ENCODE peak calls at places on chromosomes 5 and 9, in eight cellular contexts. A is OCI-LY7; G is germinal center; B is posterior cingulate gyrus; E is HCEC 1CT; U is stimulated activated CD8-positive, alpha-beta memory T cell treated with anti-CD3 and anti-CD28 coated beads, Interleukin-7, amount 100 ng/mL, for 24 hours; Q is kidney; S is neural crest cell. M is an unnamed sample.
A peak's percentile ranks its signal among the peaks of the same experiment; 100 is the strongest.

GRCh38 chr5:50922942-50923767 is 256.7 kb downstream of the PARP8 start:
- DNase-seq in Q (peak; percentile 82), E (no peak), S (no peak), B (no peak), G (no peak), U (no peak), A (no peak), M (no peak)

GRCh38 chr5:34674226-34674625 is 18.1 kb downstream of the RAI14 start:
- DNase-seq in S (no peak), Q (no peak), A (no peak), E (peak; percentile 96), B (no peak), G (no peak), U (no peak), M (no peak)

GRCh38 chr5:84088996-84089395 is 295.7 kb downstream of the EDIL3 start:
- DNase-seq in G (no peak), U (no peak), E (peak; percentile 42), S (no peak), Q (no peak), B (no peak), A (peak; percentile 1), M (no peak)

GRCh38 chr5:177310757-177311173 is 933 bp downstream of the MXD3 start:
- DNase-seq in G (peak; percentile 71), Q (peak; percentile 61), U (no peak), A (peak; percentile 89), E (no peak), B (no peak), S (no peak), M (no peak)

GRCh38 chr5:65767565-65767964 is 45.6 kb downstream of the NLN start:
- DNase-seq in S (no peak), B (no peak), G (no peak), Q (no peak), A (no peak), U (no peak), E (no peak), M (no peak)

GRCh38 chr5:108101105-108101504 is 280.8 kb downstream of the FBXL17 start:
- DNase-seq in G (no peak), A (no peak), S (no peak), Q (no peak), B (peak; percentile 55), E (no peak), U (no peak), M (no peak)

GRCh38 chr9:110555971-110556370 is 23.6 kb downstream of the SVEP1 start:
- DNase-seq in E (peak; percentile 97), U (no peak), G (no peak), S (no peak), B (no peak), A (no peak), Q (peak; percentile 81), M (no peak)

GRCh38 chr5:179558912-179559279 is 8.5 kb downstream of the RUFY1 start:
- DNase-seq in G (peak; percentile 37), U (no peak), B (no peak), S (no peak), A (no peak), Q (no peak), E (peak; percentile 12), M (no peak)

GRCh38 chr5:56045469-56045868 is 50.7 kb upstream of the IL6ST start:
- DNase-seq in S (no peak), U (no peak), E (no peak), G (no peak), B (no peak), Q (no peak), A (no peak), M (no peak)

GRCh38 chr5:177300236-177300880 is 3.2 kb downstream of the RAB24 start:
- DNase-seq in A (peak; percentile 81), S (no peak), U (no peak), Q (no peak), B (no peak), G (peak; percentile 75), E (peak; percentile 37), M (no peak)

GRCh38 chr9:25557645-25558300 is 120.5 kb downstream of the TUSC1 start:
- DNase-seq in U (no peak), B (no peak), E (no peak), S (no peak), A (no peak), G (no peak), Q (no peak), M (no peak)

GRCh38 chr5:147576646-147577535 is 67.0 kb upstream of the DPYSL3 start:
- DNase-seq in E (peak; percentile 50), A (no peak), U (peak; percentile 11), Q (no peak), S (peak; percentile 82), B (peak; percentile 48), G (peak; percentile 17), M (peak; percentile 10)

GRCh38 chr9:114031037-114031436 is 47.1 kb downstream of the AMBP start:
- DNase-seq in U (no peak), Q (no peak), G (no peak), B (no peak), S (no peak), A (no peak), E (no peak), M (no peak)

GRCh38 chr9:126613656-126614055 is at the start of gene LMX1B:
- DNase-seq in G (no peak), S (no peak), B (no peak), Q (no peak), A (no peak), E (no peak), U (no peak), M (no peak)